ENCODE peak calls at places on chromosomes 6 and 20, in five cellular contexts. One of them, this sample, is unnamed.

GRCh38 chr6:83536034-83536646 is 23.8 kb downstream of the PRSS35 start:
- DNase-seq in cardiac muscle cell: peak; percentile 69
- DNase-seq in neural progenitor cell: peak; percentile 72
- DNase-seq in GM23248: peak; percentile 64
- DNase-seq in lower lobe of right lung: no peak
- DNase-seq in this sample: peak; percentile 54

GRCh38 chr6:87705070-87705691 is 3.1 kb upstream of the AKIRIN2 start:
- DNase-seq in lower lobe of right lung: no peak
- DNase-seq in cardiac muscle cell: no peak
- DNase-seq in GM23248: peak; percentile 49
- DNase-seq in neural progenitor cell: no peak
- DNase-seq in this sample: no peak

GRCh38 chr20:25033941-25034335 is 24.0 kb downstream of the ACSS1 start:
- DNase-seq in neural progenitor cell: no peak
- DNase-seq in cardiac muscle cell: no peak
- DNase-seq in lower lobe of right lung: no peak
- DNase-seq in GM23248: no peak
- DNase-seq in this sample: no peak

GRCh38 chr6:12751694-12752304 is 35.2 kb downstream of the PHACTR1 start:
- DNase-seq in cardiac muscle cell: peak; percentile 87
- DNase-seq in lower lobe of right lung: peak; percentile 62
- DNase-seq in neural progenitor cell: peak; percentile 88
- DNase-seq in GM23248: peak; percentile 69
- DNase-seq in this sample: peak; percentile 80

GRCh38 chr6:143742070-143742954 is 64.5 kb downstream of the PHACTR2 start:
- DNase-seq in GM23248: peak; percentile 48
- DNase-seq in lower lobe of right lung: no peak
- DNase-seq in cardiac muscle cell: no peak
- DNase-seq in neural progenitor cell: no peak
- DNase-seq in this sample: peak; percentile 61

GRCh38 chr6:131654326-131654725 is 17.2 kb downstream of the ENPP3 start:
- DNase-seq in neural progenitor cell: no peak
- DNase-seq in lower lobe of right lung: no peak
- DNase-seq in GM23248: no peak
- DNase-seq in cardiac muscle cell: no peak
- DNase-seq in this sample: no peak

GRCh38 chr6:37513155-37513554 is 13.5 kb upstream of the CCDC167 start:
- DNase-seq in cardiac muscle cell: no peak
- DNase-seq in neural progenitor cell: no peak
- DNase-seq in GM23248: no peak
- DNase-seq in lower lobe of right lung: no peak
- DNase-seq in this sample: no peak

GRCh38 chr6:130981409-130981808 is 81.6 kb downstream of the EPB41L2 start:
- DNase-seq in neural progenitor cell: no peak
- DNase-seq in cardiac muscle cell: no peak
- DNase-seq in lower lobe of right lung: no peak
- DNase-seq in GM23248: peak; percentile 47
- DNase-seq in this sample: no peak

GRCh38 chr20:24339179-24339578 is 130.2 kb upstream of the SYNDIG1 start:
- DNase-seq in cardiac muscle cell: no peak
- DNase-seq in GM23248: no peak
- DNase-seq in neural progenitor cell: no peak
- DNase-seq in lower lobe of right lung: no peak
- DNase-seq in this sample: no peak

GRCh38 chr20:63293866-63294535 is 1.0 kb downstream of the COL20A1 start:
- DNase-seq in GM23248: no peak
- DNase-seq in lower lobe of right lung: no peak
- DNase-seq in neural progenitor cell: peak; percentile 18
- DNase-seq in cardiac muscle cell: no peak
- DNase-seq in this sample: peak; percentile 32

GRCh38 chr6:131692589-131692988 is 8.6 kb downstream of the OR2A4 start:
- DNase-seq in GM23248: no peak
- DNase-seq in lower lobe of right lung: no peak
- DNase-seq in neural progenitor cell: no peak
- DNase-seq in cardiac muscle cell: no peak
- DNase-seq in this sample: no peak

GRCh38 chr6:28719275-28719940 is 193.7 kb downstream of the GPX5 start:
- DNase-seq in lower lobe of right lung: no peak
- DNase-seq in GM23248: peak; percentile 42
- DNase-seq in neural progenitor cell: no peak
- DNase-seq in cardiac muscle cell: no peak
- DNase-seq in this sample: no peak

GRCh38 chr20:22678678-22679077 is 94.3 kb upstream of the FOXA2 start:
- DNase-seq in GM23248: no peak
- DNase-seq in lower lobe of right lung: no peak
- DNase-seq in cardiac muscle cell: no peak
- DNase-seq in neural progenitor cell: no peak
- DNase-seq in this sample: no peak

GRCh38 chr20:36823126-36823525 is 49.6 kb upstream of the DSN1 start:
- DNase-seq in GM23248: no peak
- DNase-seq in lower lobe of right lung: no peak
- DNase-seq in neural progenitor cell: no peak
- DNase-seq in cardiac muscle cell: no peak
- DNase-seq in this sample: no peak

GRCh38 chr6:112007805-112008204 is 46.1 kb upstream of the CCN6 start:
- DNase-seq in neural progenitor cell: no peak
- DNase-seq in cardiac muscle cell: no peak
- DNase-seq in GM23248: peak; percentile 63
- DNase-seq in lower lobe of right lung: peak; percentile 60
- DNase-seq in this sample: peak; percentile 71

GRCh38 chr6:156857573-156857972 is 80.4 kb downstream of the ARID1B start:
- DNase-seq in GM23248: peak; percentile 76
- DNase-seq in cardiac muscle cell: no peak
- DNase-seq in neural progenitor cell: no peak
- DNase-seq in lower lobe of right lung: no peak
- DNase-seq in this sample: no peak

GRCh38 chr6:56043076-56043475 is 167.7 kb upstream of the BMP5 start:
- DNase-seq in GM23248: no peak
- DNase-seq in cardiac muscle cell: no peak
- DNase-seq in lower lobe of right lung: no peak
- DNase-seq in neural progenitor cell: no peak
- DNase-seq in this sample: no peak

DNA sequence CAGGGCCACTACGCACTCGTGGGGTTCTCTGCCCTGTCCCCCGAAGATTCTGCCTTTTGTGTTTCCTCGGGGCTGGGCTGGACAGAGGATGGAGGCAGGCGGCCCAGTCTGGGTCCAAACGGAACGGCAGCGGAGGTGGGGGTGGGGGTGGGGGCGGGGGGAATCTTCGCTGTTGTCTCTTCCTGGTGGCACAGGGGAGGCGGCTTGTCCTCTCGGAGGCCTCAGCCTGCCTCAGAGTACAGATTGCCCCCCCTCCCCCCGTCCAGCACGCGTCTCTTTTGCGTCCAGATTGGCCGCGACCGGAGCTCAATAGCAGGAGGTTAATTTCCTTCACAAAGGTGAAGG is 1.4 kb upstream of the INSM1 start:
- DNase-seq in neural progenitor cell: no peak
- DNase-seq in GM23248: no peak
- DNase-seq in cardiac muscle cell: no peak
- DNase-seq in lower lobe of right lung: no peak
- DNase-seq in this sample: no peak
- H3K4me3 ChIP-seq in neural progenitor cell: peak overlapping the region; percentile 46
- H3K4me3 ChIP-seq in GM23248: no peak overlapping the region
- H3K4me3 ChIP-seq in cardiac muscle cell: no peak overlapping the region
- H3K4me3 ChIP-seq in lower lobe of right lung: no peak overlapping the region
- H3K4me3 ChIP-seq in this sample: no peak overlapping the region

GRCh38 chr6:108677894-108678293 is 117.2 kb downstream of the FOXO3 start:
- DNase-seq in neural progenitor cell: no peak
- DNase-seq in lower lobe of right lung: no peak
- DNase-seq in GM23248: no peak
- DNase-seq in cardiac muscle cell: no peak
- DNase-seq in this sample: no peak
- H3K4me1 ChIP-seq in neural progenitor cell: no peaks in the 10 kb centered on the region
- H3K4me1 ChIP-seq in lower lobe of right lung: peaks cover 52% of the 10 kb centered on the region
- H3K4me1 ChIP-seq in GM23248: peaks cover 13% of the 10 kb centered on the region
- H3K4me1 ChIP-seq in cardiac muscle cell: peaks cover 24% of the 10 kb centered on the region
- H3K4me1 ChIP-seq in this sample: peaks cover 12% of the 10 kb centered on the region

GRCh38 chr6:71419954-71420692 is 131.5 kb downstream of the OGFRL1 start:
- DNase-seq in GM23248: peak; percentile 65
- DNase-seq in lower lobe of right lung: peak; percentile 70
- DNase-seq in cardiac muscle cell: peak; percentile 79
- DNase-seq in neural progenitor cell: peak; percentile 85
- DNase-seq in this sample: peak; percentile 62
- H3K4me3 ChIP-seq in GM23248: peak overlapping the region; percentile 81
- H3K4me3 ChIP-seq in lower lobe of right lung: peak overlapping the region; percentile 81
- H3K4me3 ChIP-seq in cardiac muscle cell: peak overlapping the region; percentile 80
- H3K4me3 ChIP-seq in neural progenitor cell: peak overlapping the region; percentile 82
- H3K4me3 ChIP-seq in this sample: peak overlapping the region; percentile 91

DNA sequence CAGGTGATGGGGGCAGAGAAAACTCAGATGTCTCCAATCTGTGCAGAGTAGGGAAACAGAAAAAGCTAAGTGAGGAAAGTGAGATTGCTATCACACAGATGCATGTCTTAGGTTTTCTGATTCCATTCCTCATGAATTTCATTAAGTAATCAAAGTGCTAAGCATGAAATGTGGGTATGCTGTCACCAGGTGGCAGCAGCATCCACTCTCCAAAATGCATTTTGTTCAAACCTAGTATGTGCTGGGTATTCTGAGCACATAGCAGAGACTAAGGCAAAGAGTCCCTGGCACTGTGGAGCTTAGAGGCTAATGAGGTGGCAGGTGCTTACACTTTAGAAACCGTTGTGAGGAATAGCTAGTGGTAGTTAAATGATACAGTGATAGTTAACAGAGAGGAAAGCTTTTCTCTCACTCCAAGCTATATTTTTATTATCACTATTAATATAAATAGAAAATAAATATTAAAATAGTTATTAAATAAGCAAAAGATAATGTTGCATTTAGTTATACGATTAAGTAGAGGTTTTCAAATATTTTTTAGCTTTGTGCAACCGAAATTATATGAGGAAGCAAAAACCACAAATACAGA is 179.5 kb downstream of the CDH26 start:
- DNase-seq in cardiac muscle cell: no peak
- DNase-seq in GM23248: peak; percentile 48
- DNase-seq in lower lobe of right lung: no peak
- DNase-seq in neural progenitor cell: peak; percentile 46
- DNase-seq in this sample: no peak
- H3K4me1 ChIP-seq in cardiac muscle cell: peaks cover 20% of the 10 kb centered on the region
- H3K4me1 ChIP-seq in GM23248: no peaks in the 10 kb centered on the region
- H3K4me1 ChIP-seq in lower lobe of right lung: peaks cover 8% of the 10 kb centered on the region
- H3K4me1 ChIP-seq in neural progenitor cell: no peaks in the 10 kb centered on the region
- H3K4me1 ChIP-seq in this sample: no peaks in the 10 kb centered on the region

GRCh38 chr6:117616971-117617765 is 14.9 kb upstream of the GOPC start:
- DNase-seq in neural progenitor cell: no peak
- DNase-seq in cardiac muscle cell: no peak
- DNase-seq in lower lobe of right lung: no peak
- DNase-seq in GM23248: no peak
- DNase-seq in this sample: no peak

GRCh38 chr6:117617766-117618035 is 15.4 kb upstream of the GOPC start:
- DNase-seq in GM23248: no peak
- DNase-seq in cardiac muscle cell: no peak
- DNase-seq in neural progenitor cell: no peak
- DNase-seq in lower lobe of right lung: no peak
- DNase-seq in this sample: no peak

GRCh38 chr6:117615981-117616961 is 14.0 kb upstream of the GOPC start:
- DNase-seq in GM23248: peak; percentile 8
- DNase-seq in cardiac muscle cell: no peak
- DNase-seq in neural progenitor cell: peak; percentile 39
- DNase-seq in lower lobe of right lung: no peak
- DNase-seq in this sample: no peak

GRCh38 chr6:117619178-117619577 is 16.9 kb upstream of the GOPC start:
- DNase-seq in cardiac muscle cell: no peak
- DNase-seq in GM23248: no peak
- DNase-seq in neural progenitor cell: no peak
- DNase-seq in lower lobe of right lung: no peak
- DNase-seq in this sample: no peak

GRCh38 chr6:117613920-117614535 is 11.7 kb upstream of the GOPC start:
- DNase-seq in GM23248: peak; percentile 65
- DNase-seq in neural progenitor cell: peak; percentile 13
- DNase-seq in cardiac muscle cell: no peak
- DNase-seq in lower lobe of right lung: no peak
- DNase-seq in this sample: no peak
- H3K4me3 ChIP-seq in GM23248: peak overlapping the region; percentile 20
- H3K4me3 ChIP-seq in neural progenitor cell: no peak overlapping the region
- H3K4me3 ChIP-seq in cardiac muscle cell: no peak overlapping the region
- H3K4me3 ChIP-seq in lower lobe of right lung: no peak overlapping the region
- H3K4me3 ChIP-seq in this sample: no peak overlapping the region

GRCh38 chr20:38167466-38167850 is 2.4 kb upstream of the TGM2 start:
- DNase-seq in cardiac muscle cell: no peak
- DNase-seq in neural progenitor cell: no peak
- DNase-seq in lower lobe of right lung: no peak
- DNase-seq in GM23248: no peak
- DNase-seq in this sample: peak; percentile 27

GRCh38 chr20:38165089-38165965 is at the start of gene TGM2:
- DNase-seq in lower lobe of right lung: peak; percentile 92
- DNase-seq in cardiac muscle cell: peak; percentile 91
- DNase-seq in neural progenitor cell: peak; percentile 85
- DNase-seq in GM23248: peak; percentile 78
- DNase-seq in this sample: peak; percentile 96

GRCh38 chr20:38167851-38168760 is 3.0 kb upstream of the TGM2 start:
- DNase-seq in lower lobe of right lung: peak; percentile 82
- DNase-seq in neural progenitor cell: peak; percentile 29
- DNase-seq in cardiac muscle cell: no peak
- DNase-seq in GM23248: peak; percentile 89
- DNase-seq in this sample: peak; percentile 93

GRCh38 chr20:38165966-38166706 is 1.1 kb upstream of the TGM2 start:
- DNase-seq in lower lobe of right lung: no peak
- DNase-seq in cardiac muscle cell: no peak
- DNase-seq in GM23248: no peak
- DNase-seq in neural progenitor cell: no peak
- DNase-seq in this sample: peak; percentile 72

GRCh38 chr20:38166707-38167233 is 1.7 kb upstream of the TGM2 start:
- DNase-seq in lower lobe of right lung: no peak
- DNase-seq in cardiac muscle cell: no peak
- DNase-seq in GM23248: no peak
- DNase-seq in neural progenitor cell: no peak
- DNase-seq in this sample: peak; percentile 26
- H3K4me1 ChIP-seq in lower lobe of right lung: peaks cover 71% of the 10 kb centered on the region
- H3K4me1 ChIP-seq in cardiac muscle cell: peaks cover 23% of the 10 kb centered on the region
- H3K4me1 ChIP-seq in GM23248: peaks cover 31% of the 10 kb centered on the region
- H3K4me1 ChIP-seq in neural progenitor cell: peaks cover 4% of the 10 kb centered on the region
- H3K4me1 ChIP-seq in this sample: peaks cover 1% of the 10 kb centered on the region